ENCODE peak calls at places on chromosomes 4 and X, in four cellular contexts. One of them, this sample, is unnamed.

GRCh38 chrX:17373337-17373736 is 1.7 kb upstream of the NHS start:
- DNase-seq in A673: no peak
- DNase-seq in fibroblast of pulmonary artery: no peak
- DNase-seq in AG04450: no peak
- DNase-seq in this sample: no peak

GRCh38 chrX:68299923-68300322 is 133.4 kb downstream of the OPHN1 start:
- DNase-seq in A673: no peak
- DNase-seq in AG04450: no peak
- DNase-seq in fibroblast of pulmonary artery: no peak
- DNase-seq in this sample: no peak

GRCh38 chrX:12958059-12958458 is 16.9 kb upstream of the TMSB4X start:
- DNase-seq in A673: no peak
- DNase-seq in AG04450: no peak
- DNase-seq in fibroblast of pulmonary artery: no peak
- DNase-seq in this sample: no peak

GRCh38 chr4:152693875-152694274 is 14.1 kb upstream of the TMEM154 start:
- DNase-seq in A673: no peak
- DNase-seq in fibroblast of pulmonary artery: no peak
- DNase-seq in AG04450: no peak
- DNase-seq in this sample: no peak

GRCh38 chr4:160403066-160403465 is 1300.2 kb downstream of the RAPGEF2 start:
- DNase-seq in A673: no peak
- DNase-seq in fibroblast of pulmonary artery: no peak
- DNase-seq in AG04450: no peak
- DNase-seq in this sample: no peak

GRCh38 chrX:135481696-135482179 is 38.7 kb upstream of the INTS6L start:
- DNase-seq in A673: no peak
- DNase-seq in fibroblast of pulmonary artery: no peak
- DNase-seq in AG04450: no peak
- DNase-seq in this sample: no peak

GRCh38 chr4:52157641-52158316 is 106.7 kb downstream of the SPATA18 start:
- DNase-seq in A673: no peak
- DNase-seq in AG04450: no peak
- DNase-seq in fibroblast of pulmonary artery: peak; percentile 6
- DNase-seq in this sample: peak; percentile 15

GRCh38 chrX:120238947-120239346 is 11.7 kb upstream of the ZBTB33 start:
- DNase-seq in fibroblast of pulmonary artery: no peak
- DNase-seq in A673: no peak
- DNase-seq in AG04450: no peak
- DNase-seq in this sample: no peak

GRCh38 chrX:135974279-135974856 is 580 bp upstream of the MMGT1 start:
- DNase-seq in fibroblast of pulmonary artery: peak; percentile 73
- DNase-seq in A673: peak; percentile 66
- DNase-seq in AG04450: peak; percentile 7
- DNase-seq in this sample: peak; percentile 78

GRCh38 chrX:39903937-39904336 is 193.8 kb downstream of the BCOR start:
- DNase-seq in A673: no peak
- DNase-seq in fibroblast of pulmonary artery: peak; percentile 28
- DNase-seq in AG04450: no peak
- DNase-seq in this sample: peak; percentile 45

GRCh38 chrX:86946569-86946968 is 571.0 kb upstream of the KLHL4 start:
- DNase-seq in fibroblast of pulmonary artery: peak; percentile 20
- DNase-seq in AG04450: no peak
- DNase-seq in A673: peak; percentile 28
- DNase-seq in this sample: no peak

GRCh38 chrX:40173662-40174593 is 76.2 kb upstream of the BCOR start:
- DNase-seq in AG04450: no peak
- DNase-seq in fibroblast of pulmonary artery: no peak
- DNase-seq in A673: peak; percentile 68
- DNase-seq in this sample: peak; percentile 43

GRCh38 chr4:118918388-118918787 is 29.7 kb downstream of the SYNPO2 start:
- DNase-seq in fibroblast of pulmonary artery: peak; percentile 94
- DNase-seq in A673: peak; percentile 39
- DNase-seq in AG04450: peak; percentile 77
- DNase-seq in this sample: peak; percentile 89

GRCh38 chr4:3197366-3198105 is 51.4 kb upstream of the MSANTD1 start:
- DNase-seq in A673: no peak
- DNase-seq in AG04450: no peak
- DNase-seq in fibroblast of pulmonary artery: no peak
- DNase-seq in this sample: no peak
- H3K4me3 ChIP-seq in A673: no peak overlapping the region
- H3K4me3 ChIP-seq in AG04450: no peak overlapping the region
- H3K4me3 ChIP-seq in fibroblast of pulmonary artery: no peak overlapping the region
- H3K4me3 ChIP-seq in this sample: no peak overlapping the region

GRCh38 chrX:131831185-131831520 is 191.9 kb upstream of the STK26 start:
- DNase-seq in fibroblast of pulmonary artery: no peak
- DNase-seq in A673: no peak
- DNase-seq in AG04450: no peak
- DNase-seq in this sample: no peak
- H3K4me3 ChIP-seq in fibroblast of pulmonary artery: no peak overlapping the region
- H3K4me3 ChIP-seq in A673: peak overlapping the region; percentile 40
- H3K4me3 ChIP-seq in AG04450: no peak overlapping the region
- H3K4me3 ChIP-seq in this sample: peak overlapping the region; percentile 20

GRCh38 chrX:5176766-5177165 is 1051.9 kb downstream of the NLGN4X start:
- DNase-seq in fibroblast of pulmonary artery: no peak
- DNase-seq in A673: peak; percentile 10
- DNase-seq in AG04450: no peak
- DNase-seq in this sample: no peak
- H3K4me3 ChIP-seq in fibroblast of pulmonary artery: no peak overlapping the region
- H3K4me3 ChIP-seq in A673: no peak overlapping the region
- H3K4me3 ChIP-seq in AG04450: no peak overlapping the region
- H3K4me3 ChIP-seq in this sample: no peak overlapping the region

DNA sequence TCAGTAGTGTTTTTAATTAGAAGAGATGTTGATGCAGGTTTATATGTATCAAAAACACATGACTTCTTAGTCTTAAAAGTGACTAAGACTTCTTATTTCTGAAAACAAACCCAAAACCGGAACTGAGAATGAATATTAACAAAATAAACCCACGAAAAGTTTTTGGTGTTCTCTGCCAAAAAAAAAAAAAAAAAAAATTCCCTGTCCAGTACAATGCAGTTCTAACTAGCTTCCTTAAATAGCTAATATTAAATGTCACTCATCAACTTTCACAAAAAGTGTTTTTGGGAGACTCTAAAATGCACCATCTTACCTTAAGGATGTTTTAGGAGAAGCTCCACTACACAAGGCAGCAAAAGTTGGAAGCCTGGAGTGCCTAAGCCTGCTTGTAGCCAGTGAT is 2.0 kb downstream of the ANKRD37 start:
- DNase-seq in A673: no peak
- DNase-seq in AG04450: no peak
- DNase-seq in fibroblast of pulmonary artery: no peak
- DNase-seq in this sample: no peak
- H3K4me3 ChIP-seq in A673: no peak overlapping the region
- H3K4me3 ChIP-seq in AG04450: no peak overlapping the region
- H3K4me3 ChIP-seq in fibroblast of pulmonary artery: no peak overlapping the region
- H3K4me3 ChIP-seq in this sample: no peak overlapping the region

GRCh38 chrX:153969125-153969903 is 2.3 kb downstream of the HCFC1 start:
- DNase-seq in A673: no peak
- DNase-seq in AG04450: no peak
- DNase-seq in fibroblast of pulmonary artery: no peak
- DNase-seq in this sample: no peak
- H3K4me3 ChIP-seq in A673: peak overlapping the region; percentile 86
- H3K4me3 ChIP-seq in AG04450: peak overlapping the region; percentile 83
- H3K4me3 ChIP-seq in fibroblast of pulmonary artery: peak overlapping the region; percentile 89
- H3K4me3 ChIP-seq in this sample: peak overlapping the region; percentile 92

GRCh38 chr4:93830090-93830818 is 1.7 kb downstream of the ATOH1 start:
- DNase-seq in fibroblast of pulmonary artery: no peak
- DNase-seq in AG04450: no peak
- DNase-seq in A673: no peak
- DNase-seq in this sample: no peak
- H3K4me3 ChIP-seq in fibroblast of pulmonary artery: no peak overlapping the region
- H3K4me3 ChIP-seq in AG04450: no peak overlapping the region
- H3K4me3 ChIP-seq in A673: no peak overlapping the region
- H3K4me3 ChIP-seq in this sample: no peak overlapping the region

GRCh38 chr4:184473265-184473514 is 1.2 kb downstream of the IRF2 start:
- DNase-seq in fibroblast of pulmonary artery: no peak
- DNase-seq in A673: no peak
- DNase-seq in AG04450: no peak
- DNase-seq in this sample: peak; percentile 11
- H3K4me3 ChIP-seq in fibroblast of pulmonary artery: peak overlapping the region; percentile 99
- H3K4me3 ChIP-seq in A673: peak overlapping the region; percentile 91
- H3K4me3 ChIP-seq in AG04450: peak overlapping the region; percentile 95
- H3K4me3 ChIP-seq in this sample: peak overlapping the region; percentile 73

GRCh38 chrX:102659790-102660757 is 8.8 kb downstream of the GPRASP1 start:
- DNase-seq in fibroblast of pulmonary artery: peak; percentile 73
- DNase-seq in AG04450: no peak
- DNase-seq in A673: peak; percentile 68
- DNase-seq in this sample: peak; percentile 79

GRCh38 chrX:102654696-102655095 is 3.4 kb downstream of the GPRASP1 start:
- DNase-seq in fibroblast of pulmonary artery: no peak
- DNase-seq in A673: no peak
- DNase-seq in AG04450: no peak
- DNase-seq in this sample: no peak

GRCh38 chrX:102658551-102658950 is 7.3 kb downstream of the GPRASP1 start:
- DNase-seq in fibroblast of pulmonary artery: peak; percentile 28
- DNase-seq in A673: no peak
- DNase-seq in AG04450: no peak
- DNase-seq in this sample: peak; percentile 1
- H3K4me3 ChIP-seq in fibroblast of pulmonary artery: no peak overlapping the region
- H3K4me3 ChIP-seq in A673: no peak overlapping the region
- H3K4me3 ChIP-seq in AG04450: no peak overlapping the region
- H3K4me3 ChIP-seq in this sample: peak overlapping the region; percentile 15

GRCh38 chr4:166625018-166625637 is 609.2 kb downstream of the SPOCK3 start:
- DNase-seq in A673: no peak
- DNase-seq in fibroblast of pulmonary artery: no peak
- DNase-seq in AG04450: no peak
- DNase-seq in this sample: no peak

DNA sequence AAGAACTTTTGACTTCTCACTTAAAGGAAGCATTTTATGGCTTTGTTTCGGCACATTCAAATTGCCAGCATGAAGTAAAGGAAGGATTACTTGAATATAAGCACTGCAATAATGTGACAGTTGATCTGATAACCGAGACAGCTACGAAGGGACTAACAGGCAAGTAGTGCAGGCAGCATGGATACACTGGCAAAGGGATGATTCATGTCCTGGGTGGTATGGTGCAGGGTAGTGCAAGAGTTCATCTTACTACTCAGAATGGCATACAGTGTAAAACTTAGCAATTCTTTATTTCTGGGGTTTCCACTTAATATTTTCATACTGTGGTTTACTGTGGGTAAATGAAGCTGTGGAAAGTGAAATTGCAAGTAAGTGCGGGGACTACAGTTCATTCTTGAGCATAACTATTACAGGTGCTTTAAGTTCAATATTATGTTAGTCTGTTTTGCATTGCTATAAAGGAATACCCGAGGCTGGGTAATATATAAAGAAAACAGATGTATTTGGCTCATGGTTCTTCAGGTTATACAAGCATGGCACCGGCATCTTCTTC is 611.8 kb downstream of the SPOCK3 start:
- DNase-seq in AG04450: no peak
- DNase-seq in fibroblast of pulmonary artery: no peak
- DNase-seq in A673: no peak
- DNase-seq in this sample: peak; percentile 3
- H3K4me3 ChIP-seq in AG04450: no peak overlapping the region
- H3K4me3 ChIP-seq in fibroblast of pulmonary artery: no peak overlapping the region
- H3K4me3 ChIP-seq in A673: no peak overlapping the region
- H3K4me3 ChIP-seq in this sample: no peak overlapping the region

This sample was measured in foreskin fibroblast.